ENCODE peak calls at places on chromosome 19, in four cellular contexts. M is trophoblast cell, L is IMR-90, W is H9. V is an unnamed sample. For H3K4me1, the result is how much of the 10 kb centered on the place peaks cover.

GRCh38 chr19:18494267-18494607 is 27.6 kb downstream of the ELL start:
- DNase-seq in M (no peak), L (peak), W (no peak), V (peak)

GRCh38 chr19:57747472-57747807 is 825 bp downstream of the ZNF776 start:
- DNase-seq in M (peak), L (no peak), W (no peak), V (peak)

GRCh38 chr19:13718733-13719132 is 45.6 kb upstream of the MRI1 start:
- DNase-seq in M (peak), L (peak), W (peak), V (no peak)

GRCh38 chr19:52689804-52690394 is 44.9 kb downstream of the ZNF611 start:
- DNase-seq in M (no peak), L (no peak), W (peak), V (no peak)

GRCh38 chr19:13033819-13034611 is 38.7 kb downstream of the NFIX start:
- DNase-seq in M (peak), L (peak), W (peak), V (peak)

GRCh38 chr19:47865166-47865565 is 6.1 kb downstream of the TPRX2 start:
- DNase-seq in M (no peak), L (no peak), W (no peak), V (no peak)

GRCh38 chr19:43784251-43784980 is 3.6 kb upstream of the KCNN4 start:
- DNase-seq in M (peak), L (peak), W (peak), V (peak)

GRCh38 chr19:48802623-48803022 is 8.2 kb downstream of the BCAT2 start:
- DNase-seq in M (peak), L (no peak), W (no peak), V (no peak)

GRCh38 chr19:10315335-10316214 is at the start of gene FDX2:
- DNase-seq in M (peak), L (peak), W (peak), V (peak)

GRCh38 chr19:51354742-51355148 is 11.4 kb downstream of the ETFB start:
- DNase-seq in M (no peak), L (peak), W (peak), V (peak)

DNA sequence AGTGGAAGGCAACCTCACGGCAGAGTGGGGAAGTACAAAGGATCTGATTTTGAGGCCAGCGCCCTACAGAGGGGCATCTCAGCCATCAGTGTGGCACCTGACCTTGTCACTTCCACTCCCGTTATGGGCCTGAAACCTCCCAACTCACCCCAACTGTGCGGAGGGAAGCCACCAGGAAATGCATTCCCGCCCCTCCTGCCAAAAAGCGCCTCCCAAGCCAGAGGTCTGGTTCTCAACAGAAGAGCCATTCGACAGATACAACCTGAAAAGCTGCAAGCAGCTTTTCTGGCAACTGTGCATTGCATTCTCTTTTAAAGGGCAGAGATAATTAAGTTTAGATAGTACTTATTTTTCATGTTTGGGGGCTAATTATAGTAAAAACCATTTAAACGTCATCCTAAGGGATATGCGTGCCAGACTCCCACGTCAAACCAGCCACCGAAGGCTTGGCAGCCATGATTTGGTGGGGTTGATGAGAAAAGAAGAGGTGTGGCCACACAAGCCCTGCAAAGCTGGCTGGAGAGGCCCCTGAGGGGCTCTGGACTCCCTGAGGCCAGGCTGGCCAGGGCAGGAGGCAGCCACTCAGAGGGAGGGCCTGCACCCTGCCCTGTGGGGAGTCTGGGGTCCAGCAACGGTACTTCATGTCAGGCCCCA is 17.7 kb downstream of the PEPD start:
- DNase-seq in M (no peak), L (no peak), W (no peak), V (no peak)
- H3K23ac ChIP-seq in M (no peak), L (no peak), W (no peak), V (no peak)

DNA sequence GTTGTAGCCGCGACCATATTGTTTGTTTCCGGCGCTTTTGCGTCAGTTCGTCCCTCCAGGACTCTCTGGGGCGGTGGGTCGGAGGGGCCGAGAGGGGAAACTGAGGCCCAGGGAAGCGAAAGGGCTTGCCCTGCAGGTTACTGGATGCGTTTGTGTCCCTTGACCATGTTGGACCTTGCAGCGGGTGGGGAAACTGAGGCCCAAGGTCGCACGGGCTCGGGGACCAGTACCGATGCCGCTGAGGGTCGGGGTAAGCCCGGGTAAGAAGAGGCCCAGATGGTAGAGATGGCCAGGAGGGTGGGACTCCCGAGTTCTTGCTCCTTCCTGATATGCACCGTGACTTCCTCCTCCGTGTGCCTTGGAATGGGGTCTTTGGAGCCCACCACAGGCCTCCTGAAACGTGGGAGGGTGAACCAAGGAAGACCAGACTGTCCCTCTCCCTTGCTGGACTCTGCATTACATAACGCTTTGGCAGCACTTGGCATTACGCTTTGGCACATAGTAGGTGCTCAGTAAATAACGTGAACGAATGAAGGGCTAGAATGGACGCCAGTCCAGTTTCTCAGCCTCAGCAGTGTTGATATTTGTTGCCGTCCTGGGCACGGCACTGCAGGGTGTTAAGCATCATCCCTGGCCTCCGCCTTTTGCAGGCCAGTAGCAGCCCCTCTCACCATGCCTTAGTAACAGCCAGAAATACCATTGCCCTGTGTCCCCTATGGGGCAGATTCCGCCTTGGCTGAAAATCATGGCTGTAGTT is 743 bp downstream of the CHAF1A start:
- DNase-seq in M (no peak), L (no peak), W (peak), V (peak)
- H3K4me1 ChIP-seq in M (under half), L (under half), W (under half), V (under half)

GRCh38 chr19:1826557-1827521 is 14.8 kb upstream of the ATP8B3 start:
- DNase-seq in M (no peak), L (no peak), W (peak), V (peak)

GRCh38 chr19:1827566-1828278 is 15.6 kb upstream of the ATP8B3 start:
- DNase-seq in M (no peak), L (no peak), W (no peak), V (no peak)

GRCh38 chr19:1824252-1824622 is 12.2 kb upstream of the ATP8B3 start:
- DNase-seq in M (no peak), L (no peak), W (no peak), V (no peak)

GRCh38 chr19:1823539-1824251 is 11.6 kb upstream of the ATP8B3 start:
- DNase-seq in M (no peak), L (no peak), W (no peak), V (no peak)

DNA sequence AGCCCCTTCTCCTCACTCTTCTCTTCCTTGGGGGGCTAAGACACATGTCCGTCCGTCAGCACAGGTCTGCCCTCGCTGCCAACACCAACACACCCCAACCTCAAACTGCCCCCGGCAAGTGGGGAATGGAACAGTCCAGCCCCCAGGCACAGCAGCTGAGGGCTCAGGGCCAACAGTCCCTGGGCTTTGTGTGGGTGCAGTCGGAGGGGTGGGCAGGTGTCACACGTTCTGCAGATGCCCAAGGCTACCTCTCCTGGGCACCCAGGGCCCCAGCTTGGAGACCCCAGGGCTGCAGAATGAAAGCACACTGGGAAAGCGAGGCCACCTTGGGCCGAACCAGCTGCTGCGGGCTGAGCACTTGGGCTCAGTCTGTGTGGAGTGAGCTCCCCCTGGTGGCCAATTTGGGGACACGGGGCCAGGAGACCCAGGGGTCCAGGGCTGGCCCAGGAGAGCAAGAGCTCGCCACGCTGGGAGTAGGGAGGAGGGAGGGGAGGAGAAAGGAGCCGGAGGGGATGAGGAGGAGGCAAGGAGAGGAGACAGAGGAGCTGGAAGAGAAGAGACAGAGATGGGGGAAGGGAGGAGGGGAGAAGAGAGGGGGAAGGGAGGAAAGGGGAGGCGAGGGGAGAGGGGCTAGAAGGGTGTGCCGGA is 14.0 kb upstream of the ATP8B3 start:
- DNase-seq in M (peak), L (peak), W (peak), V (peak)
- H4K91ac ChIP-seq in M (no peak), L (no peak), W (no peak), V (peak)

GRCh38 chr19:4402171-4403004 is at the start of gene CHAF1A:
- DNase-seq in M (peak), L (peak), W (peak), V (peak)
- H3K23ac ChIP-seq in M (peak), L (peak), W (no peak), V (peak)

V was measured in mesenchymal stem cell.